ENCODE peak calls at places on chromosomes 11 and 22, in four cellular contexts. R is frontal cortex, D is cardiac septum, J is cardiac muscle cell. F is an unnamed sample.

GRCh38 chr11:17798716-17799115 is 64.1 kb downstream of the KCNC1 start:
- DNase-seq in R (no peak), D (no peak), J (no peak), F (no peak)

GRCh38 chr11:69280994-69281393 is 13.0 kb upstream of the MYEOV start:
- DNase-seq in R (no peak), D (no peak), J (peak; percentile 81), F (no peak)

GRCh38 chr22:48605856-48606255 is 1221.8 kb downstream of the BRD1 start:
- DNase-seq in R (no peak), D (no peak), J (no peak), F (no peak)

GRCh38 chr22:47382164-47382890 is 619.9 kb downstream of the TBC1D22A start:
- DNase-seq in R (no peak), D (peak; percentile 47), J (no peak), F (no peak)

GRCh38 chr22:41442240-41442792 is 4.3 kb downstream of the TOB2 start:
- DNase-seq in R (no peak), D (no peak), J (no peak), F (no peak)

GRCh38 chr11:63609536-63609935 is 4.7 kb downstream of the PLAAT3 start:
- DNase-seq in R (no peak), D (no peak), J (no peak), F (peak; percentile 56)

GRCh38 chr11:102120437-102120935 is 10.2 kb downstream of the YAP1 start:
- DNase-seq in R (no peak), D (no peak), J (peak; percentile 37), F (no peak)

GRCh38 chr11:117662870-117663269 is 134.1 kb downstream of the DSCAML1 start:
- DNase-seq in R (no peak), D (no peak), J (no peak), F (no peak)

GRCh38 chr11:61526956-61527731 is 18.6 kb downstream of the LRRC10B start:
- DNase-seq in R (no peak), D (no peak), J (no peak), F (no peak)

GRCh38 chr11:118610220-118610772 is 2.9 kb downstream of the PHLDB1 start:
- DNase-seq in R (no peak), D (peak; percentile 74), J (no peak), F (no peak)

GRCh38 chr22:35538801-35539321 is 1.8 kb upstream of the RASD2 start:
- DNase-seq in R (no peak), D (no peak), J (peak; percentile 26), F (no peak)

GRCh38 chr11:119361056-119361787 is 14.7 kb upstream of the MFRP start:
- DNase-seq in R (peak; percentile 71), D (no peak), J (peak; percentile 58), F (no peak)

GRCh38 chr11:125110996-125111340 is 458 bp downstream of the TMEM218 start:
- DNase-seq in R (no peak), D (no peak), J (no peak), F (no peak)

GRCh38 chr11:35932641-35933571 is 11.0 kb upstream of the LDLRAD3 start:
- DNase-seq in R (no peak), D (no peak), J (peak; percentile 39), F (no peak)

GRCh38 chr11:76664578-76665061 is 5.9 kb downstream of the LRRC32 start:
- DNase-seq in R (no peak), D (no peak), J (no peak), F (no peak)

GRCh38 chr11:47672283-47672730 is 29.9 kb upstream of the MTCH2 start:
- DNase-seq in R (no peak), D (no peak), J (no peak), F (no peak)

GRCh38 chr11:48177661-48178060 is 38.9 kb upstream of the OR4B1 start:
- DNase-seq in R (no peak), D (no peak), J (no peak), F (no peak)

GRCh38 chr11:88363566-88364169 is 26.1 kb upstream of the CTSC start:
- DNase-seq in R (no peak), D (no peak), J (peak; percentile 48), F (no peak)

GRCh38 chr11:36059660-36060059 is 115.8 kb downstream of the LDLRAD3 start:
- DNase-seq in R (no peak), D (no peak), J (no peak), F (no peak)

GRCh38 chr11:34180045-34180813 is 74.8 kb downstream of the NAT10 start:
- DNase-seq in R (no peak), D (no peak), J (no peak), F (no peak)

F was measured in substantia nigra.